ENCODE peak calls at places on chromosomes 11 and 22, in seven cellular contexts. G is H1, D is IMR-90, T is trophoblast cell, N is H9, V is neuronal stem cell, E is mesendoderm. O is an unnamed sample.
A peak's percentile ranks its signal among the peaks of the same experiment; 100 is the strongest.

GRCh38 chr11:107973641-107974040 is 35.1 kb upstream of the CUL5 start:
- DNase-seq in G (no peak), D (no peak), T (no peak), N (no peak), V (no peak), E (peak; percentile 37), O (no peak)

GRCh38 chr11:75566763-75567279 is 4.8 kb downstream of the SERPINH1 start:
- DNase-seq in G (no peak), D (no peak), T (no peak), N (no peak), V (no peak), E (no peak), O (no peak)

GRCh38 chr11:64911142-64911541 is 5.9 kb downstream of the ATG2A start:
- DNase-seq in G (no peak), D (no peak), T (no peak), N (no peak), V (no peak), E (no peak), O (no peak)

GRCh38 chr22:28348613-28349012 is 331.0 kb downstream of the TTC28 start:
- DNase-seq in G (no peak), D (no peak), T (no peak), N (no peak), V (no peak), E (no peak), O (no peak)

GRCh38 chr11:3131330-3131941 is 33.7 kb downstream of the OSBPL5 start:
- DNase-seq in G (no peak), D (no peak), T (no peak), N (no peak), V (no peak), E (no peak), O (no peak)

GRCh38 chr22:38167988-38168407 is 13.6 kb downstream of the PLA2G6 start:
- DNase-seq in G (no peak), D (no peak), T (no peak), N (no peak), V (no peak), E (no peak), O (no peak)

GRCh38 chr11:78231962-78232459 is 43.3 kb downstream of the USP35 start:
- DNase-seq in G (no peak), D (peak; percentile 83), T (no peak), N (no peak), V (no peak), E (no peak), O (peak; percentile 58)

GRCh38 chr11:108929241-108929640 is 264.4 kb downstream of the DDX10 start:
- DNase-seq in G (no peak), D (peak; percentile 99), T (peak; percentile 72), N (no peak), V (no peak), E (no peak), O (peak; percentile 96)

GRCh38 chr11:17846852-17847453 is 112.4 kb downstream of the KCNC1 start:
- DNase-seq in G (no peak), D (peak; percentile 73), T (no peak), N (no peak), V (peak; percentile 4), E (peak; percentile 39), O (no peak)

GRCh38 chr11:11998091-11998781 is 10.2 kb downstream of the DKK3 start:
- DNase-seq in G (no peak), D (peak; percentile 95), T (peak; percentile 29), N (no peak), V (no peak), E (no peak), O (peak; percentile 94)

GRCh38 chr11:121453589-121454299 is 977 bp upstream of the SORL1-AS1 start:
- DNase-seq in G (no peak), D (no peak), T (no peak), N (no peak), V (no peak), E (no peak), O (no peak)

GRCh38 chr11:2837096-2837601 is 48.4 kb downstream of the CDKN1C start:
- DNase-seq in G (no peak), D (peak; percentile 11), T (peak; percentile 75), N (peak; percentile 88), V (peak; percentile 50), E (peak; percentile 52), O (peak; percentile 81)

GRCh38 chr22:45617948-45618347 is 53.7 kb upstream of the ATXN10 start:
- DNase-seq in G (no peak), D (no peak), T (no peak), N (no peak), V (no peak), E (no peak), O (no peak)

GRCh38 chr11:44949160-44950035 is 1.3 kb downstream of the TP53I11 start:
- DNase-seq in G (no peak), D (peak; percentile 42), T (no peak), N (peak; percentile 83), V (peak; percentile 76), E (peak; percentile 85), O (peak; percentile 73)

GRCh38 chr22:37784829-37785495 is 22.8 kb upstream of the GCAT start:
- DNase-seq in G (no peak), D (no peak), T (peak; percentile 93), N (peak; percentile 27), V (no peak), E (no peak), O (no peak)

GRCh38 chr11:70482529-70482917 is 84.2 kb downstream of the CTTN start:
- DNase-seq in G (no peak), D (peak; percentile 11), T (no peak), N (no peak), V (no peak), E (no peak), O (no peak)

GRCh38 chr11:127411283-127411682 is 410.7 kb upstream of the KIRREL3 start:
- DNase-seq in G (no peak), D (no peak), T (no peak), N (no peak), V (no peak), E (no peak), O (no peak)

GRCh38 chr11:129265125-129265788 is 73.1 kb upstream of the ARHGAP32 start:
- DNase-seq in G (no peak), D (no peak), T (no peak), N (no peak), V (no peak), E (no peak), O (peak; percentile 42)

GRCh38 chr11:65617136-65617850 is 1.7 kb downstream of the PCNX3 start:
- DNase-seq in G (no peak), D (no peak), T (no peak), N (no peak), V (no peak), E (no peak), O (no peak)

GRCh38 chr11:7300281-7300680 is 48.6 kb downstream of the SYT9 start:
- DNase-seq in G (no peak), D (no peak), T (no peak), N (no peak), V (no peak), E (peak; percentile 78), O (no peak)

GRCh38 chr11:71252782-71253730 is 679 bp upstream of the SHANK2 start:
- DNase-seq in G (no peak), D (peak; percentile 68), T (peak; percentile 72), N (peak; percentile 64), V (no peak), E (peak; percentile 74), O (peak; percentile 94)

GRCh38 chr11:34051349-34052035 is at the start of gene CAPRIN1:
- DNase-seq in G (peak; percentile 84), D (peak; percentile 83), T (peak; percentile 79), N (peak; percentile 90), V (peak; percentile 89), E (peak; percentile 97), O (peak; percentile 86)
- H3K18ac ChIP-seq in G (peak within 1 kb of the TSS; percentile 96), D (peak within 1 kb of the TSS; percentile 87), T (peak within 1 kb of the TSS; percentile 100), N (peak within 1 kb of the TSS; percentile 98), V (peak within 1 kb of the TSS; percentile 100), E (peak within 1 kb of the TSS; percentile 93), O (peak within 1 kb of the TSS; percentile 100)

DNA sequence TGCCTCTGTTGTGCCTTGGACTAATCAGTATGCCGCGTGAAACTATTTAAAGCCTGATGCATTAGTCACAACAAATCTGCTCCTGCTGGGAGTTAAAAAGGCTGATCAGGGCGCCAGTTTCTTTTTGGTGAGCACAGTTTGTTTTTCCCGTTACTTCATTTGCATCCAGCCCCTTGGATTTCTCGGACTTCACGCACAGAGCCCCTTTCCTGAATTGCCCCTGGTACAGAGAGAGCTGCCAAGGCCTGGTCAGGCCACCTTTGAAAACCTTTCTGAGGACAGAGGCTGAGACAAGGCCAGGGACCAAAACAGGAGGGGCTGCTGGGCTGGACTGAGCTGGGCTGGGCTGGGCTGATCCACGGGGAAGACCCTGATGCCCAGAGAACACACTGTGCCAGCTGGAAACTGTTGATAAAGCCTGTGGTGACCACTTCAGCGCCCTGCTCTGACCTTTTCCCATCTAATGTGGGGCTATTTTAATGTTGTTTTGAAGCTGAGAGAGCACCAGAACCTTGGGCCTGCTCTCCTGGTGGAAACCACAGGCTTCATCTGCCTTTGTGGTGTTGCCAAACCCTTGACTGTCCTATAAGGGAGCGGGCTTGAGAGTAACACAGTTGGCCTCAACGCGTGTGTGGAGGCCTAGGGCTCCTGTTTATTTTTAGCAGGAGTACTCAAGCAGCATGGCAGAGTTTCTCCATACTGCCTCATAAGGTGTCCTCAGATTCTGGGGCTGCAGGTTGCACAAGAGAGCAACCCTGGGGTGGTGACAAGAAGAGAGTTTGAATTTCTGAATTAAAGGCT is 44.2 kb downstream of the NAV2 start:
- DNase-seq in G (no peak), D (no peak), T (peak; percentile 29), N (no peak), V (no peak), E (no peak), O (no peak)
- H2BK120ac ChIP-seq in G (no peak overlapping the region), D (no peak overlapping the region), T (no peak overlapping the region), N (no peak overlapping the region), V (no peak overlapping the region), E (no peak overlapping the region), O (no peak overlapping the region)

GRCh38 chr11:88950975-88951374 is 114.8 kb downstream of the GRM5 start:
- DNase-seq in G (no peak), D (no peak), T (no peak), N (no peak), V (no peak), E (no peak), O (no peak)
- H3K18ac ChIP-seq in G (no peak overlapping the region), D (no peak overlapping the region), T (no peak overlapping the region), N (no peak overlapping the region), V (no peak overlapping the region), E (no peak overlapping the region), O (no peak overlapping the region)

GRCh38 chr11:46180741-46181140 is 59.5 kb upstream of the PHF21A start:
- DNase-seq in G (no peak), D (no peak), T (no peak), N (no peak), V (no peak), E (no peak), O (no peak)

GRCh38 chr11:46178542-46178941 is 57.3 kb upstream of the PHF21A start:
- DNase-seq in G (no peak), D (no peak), T (no peak), N (no peak), V (no peak), E (no peak), O (no peak)

GRCh38 chr11:46181387-46181786 is 60.1 kb upstream of the PHF21A start:
- DNase-seq in G (no peak), D (no peak), T (no peak), N (no peak), V (no peak), E (no peak), O (no peak)

GRCh38 chr11:46175401-46176002 is 54.2 kb upstream of the PHF21A start:
- DNase-seq in G (no peak), D (no peak), T (no peak), N (no peak), V (no peak), E (no peak), O (no peak)

DNA sequence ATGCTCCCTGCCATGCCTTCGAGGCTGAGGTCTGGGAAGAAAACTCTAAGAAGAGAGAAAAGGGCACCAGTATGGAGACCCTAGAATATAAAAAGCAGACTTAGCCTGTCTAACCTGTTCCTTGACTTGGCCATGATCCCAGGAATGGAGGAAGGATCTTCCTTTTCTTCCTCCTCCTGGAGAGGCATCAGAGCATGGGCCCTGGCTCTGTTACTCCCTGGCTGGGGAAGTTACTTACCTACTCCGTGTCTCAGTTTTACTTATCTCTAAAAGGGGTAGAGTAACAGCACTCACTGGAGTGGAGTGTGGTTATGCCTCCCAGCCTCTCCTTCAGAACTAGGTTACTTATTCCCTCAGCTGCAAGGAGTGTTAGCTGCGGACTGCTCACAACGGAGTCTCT is 55.2 kb upstream of the PHF21A start:
- DNase-seq in G (no peak), D (no peak), T (no peak), N (no peak), V (no peak), E (no peak), O (no peak)
- H2BK120ac ChIP-seq in G (no peak overlapping the region), D (no peak overlapping the region), T (no peak overlapping the region), N (no peak overlapping the region), V (no peak overlapping the region), E (no peak overlapping the region), O (no peak overlapping the region)